ENCODE peak calls at places on chromosomes 2 and 18, in six cellular contexts. Q is esophagus squamous epithelium, B is sigmoid colon, I is testis, A is spleen, U is HCT116. T is an unnamed sample.
A peak's percentile ranks its signal among the peaks of the same experiment; 100 is the strongest.

GRCh38 chr2:145702305-145702704 is 1182.4 kb upstream of the ZEB2 start:
- DNase-seq in Q (no peak), B (no peak), I (no peak), A (no peak), U (no peak), T (no peak)

GRCh38 chr18:59814872-59815271 is 84.9 kb upstream of the PMAIP1 start:
- DNase-seq in Q (no peak), B (no peak), I (no peak), A (no peak), U (no peak), T (no peak)

GRCh38 chr2:218998414-218999002 is 5.3 kb upstream of the CRYBA2 start:
- DNase-seq in Q (no peak), B (no peak), I (no peak), A (no peak), U (no peak), T (no peak)

GRCh38 chr18:2655954-2656236 is 369 bp downstream of the SMCHD1 start:
- DNase-seq in Q (peak; percentile 19), B (peak; percentile 74), I (peak; percentile 52), A (no peak), U (peak; percentile 13), T (no peak)

GRCh38 chr18:60292186-60292585 is 80.4 kb downstream of the MC4R start:
- DNase-seq in Q (no peak), B (no peak), I (no peak), A (no peak), U (no peak), T (no peak)

GRCh38 chr18:76707534-76707933 is 114.8 kb upstream of the ZNF236 start:
- DNase-seq in Q (no peak), B (no peak), I (no peak), A (no peak), U (no peak), T (no peak)

GRCh38 chr2:197097578-197098366 is 171.3 kb upstream of the PGAP1 start:
- DNase-seq in Q (no peak), B (peak; percentile 86), I (peak; percentile 52), A (no peak), U (no peak), T (no peak)

GRCh38 chr2:134206573-134206972 is 47.3 kb upstream of the MGAT5 start:
- DNase-seq in Q (no peak), B (no peak), I (peak; percentile 46), A (no peak), U (no peak), T (no peak)

GRCh38 chr2:41207578-41207977 is 755.7 kb upstream of the SLC8A1 start:
- DNase-seq in Q (no peak), B (no peak), I (no peak), A (no peak), U (no peak), T (no peak)

GRCh38 chr2:46554381-46554780 is 75.0 kb downstream of the TMEM247 start:
- DNase-seq in Q (no peak), B (peak; percentile 80), I (no peak), A (no peak), U (no peak), T (no peak)
- TF ChIP-seq POLR2A in Q (no peak), B (no peak), I (no peak), A (no peak), U (no peak), T (no peak)

GRCh38 chr2:169366066-169366465 is 3.7 kb upstream of the LRP2 start:
- DNase-seq in Q (no peak), B (no peak), I (no peak), A (no peak), U (no peak), T (no peak)

GRCh38 chr2:169362346-169363026 is at the start of gene LRP2:
- DNase-seq in Q (no peak), B (no peak), I (peak; percentile 24), A (no peak), U (no peak), T (peak; percentile 15)

GRCh38 chr2:169363570-169364150 is 1.3 kb upstream of the LRP2 start:
- DNase-seq in Q (no peak), B (no peak), I (peak; percentile 34), A (peak; percentile 79), U (no peak), T (peak; percentile 37)

GRCh38 chr2:169363027-169363569 is 764 bp upstream of the LRP2 start:
- DNase-seq in Q (no peak), B (no peak), I (no peak), A (no peak), U (no peak), T (no peak)

GRCh38 chr2:169365093-169365483 is 2.8 kb upstream of the LRP2 start:
- DNase-seq in Q (no peak), B (no peak), I (no peak), A (no peak), U (no peak), T (peak; percentile 15)
- H3K4me3 ChIP-seq in Q (peak overlapping the region; percentile 45), B (peak overlapping the region; percentile 54), I (peak overlapping the region; percentile 55), A (peak overlapping the region; percentile 20), U (peak overlapping the region; percentile 71), T (peak overlapping the region; percentile 48)

GRCh38 chr18:61847164-61847791 is 45.5 kb downstream of the RNF152 start:
- DNase-seq in Q (no peak), B (no peak), I (no peak), A (no peak), U (no peak), T (no peak)
- TF ChIP-seq POLR2A in Q (no peak), B (no peak), I (no peak), A (no peak), U (no peak), T (no peak)

GRCh38 chr2:190535586-190535985 is 1.1 kb upstream of the NEMP2 start:
- DNase-seq in Q (no peak), B (no peak), I (no peak), A (no peak), U (no peak), T (peak; percentile 20)
- H3K4me3 ChIP-seq in Q (peak overlapping the region; percentile 56), B (peak overlapping the region; percentile 77), I (peak overlapping the region; percentile 82), A (no peak overlapping the region), U (peak overlapping the region; percentile 69), T (peak overlapping the region; percentile 87)

GRCh38 chr2:69978157-69978904 is 16.9 kb upstream of the ASPRV1 start:
- DNase-seq in Q (no peak), B (no peak), I (no peak), A (peak; percentile 82), U (no peak), T (peak; percentile 78)
- TF ChIP-seq POLR2A in Q (no peak), B (no peak), I (no peak), A (no peak), U (no peak), T (no peak)

GRCh38 chr2:190627881-190628412 is 20.9 kb upstream of the NAB1 start:
- DNase-seq in Q (no peak), B (no peak), I (peak; percentile 42), A (peak; percentile 78), U (no peak), T (peak; percentile 57)
- H3K4me3 ChIP-seq in Q (peak overlapping the region; percentile 50), B (peak overlapping the region; percentile 50), I (peak overlapping the region; percentile 62), A (peak overlapping the region; percentile 16), U (peak overlapping the region; percentile 50), T (peak overlapping the region; percentile 37)

GRCh38 chr2:8684885-8685696 is 3.2 kb downstream of the ID2 start:
- DNase-seq in Q (no peak), B (peak; percentile 83), I (peak; percentile 61), A (peak; percentile 90), U (peak; percentile 45), T (peak; percentile 50)

GRCh38 chr2:8680931-8681760 is 710 bp upstream of the ID2 start:
- DNase-seq in Q (no peak), B (peak; percentile 82), I (peak; percentile 81), A (peak; percentile 89), U (peak; percentile 48), T (peak; percentile 69)

GRCh38 chr2:8684421-8684884 is 2.6 kb downstream of the ID2 start:
- DNase-seq in Q (no peak), B (no peak), I (peak; percentile 40), A (no peak), U (peak; percentile 38), T (peak; percentile 54)

GRCh38 chr2:8681786-8682692 is at the start of gene ID2:
- DNase-seq in Q (peak; percentile 92), B (peak; percentile 100), I (peak; percentile 99), A (peak; percentile 98), U (peak; percentile 97), T (peak; percentile 99)

GRCh38 chr2:8682719-8683667 is 1.1 kb downstream of the ID2 start:
- DNase-seq in Q (no peak), B (peak; percentile 74), I (peak; percentile 56), A (peak; percentile 88), U (peak; percentile 8), T (peak; percentile 66)
- TF ChIP-seq POLR2A in Q (no peak), B (no peak), I (no peak), A (no peak), U (no peak), T (no peak)

GRCh38 chr2:168348076-168348475 is 100.7 kb upstream of the STK39 start:
- DNase-seq in Q (no peak), B (no peak), I (peak; percentile 76), A (no peak), U (peak; percentile 57), T (peak; percentile 50)
- H3K4me3 ChIP-seq in Q (no peak overlapping the region), B (no peak overlapping the region), I (no peak overlapping the region), A (no peak overlapping the region), U (no peak overlapping the region), T (no peak overlapping the region)

DNA sequence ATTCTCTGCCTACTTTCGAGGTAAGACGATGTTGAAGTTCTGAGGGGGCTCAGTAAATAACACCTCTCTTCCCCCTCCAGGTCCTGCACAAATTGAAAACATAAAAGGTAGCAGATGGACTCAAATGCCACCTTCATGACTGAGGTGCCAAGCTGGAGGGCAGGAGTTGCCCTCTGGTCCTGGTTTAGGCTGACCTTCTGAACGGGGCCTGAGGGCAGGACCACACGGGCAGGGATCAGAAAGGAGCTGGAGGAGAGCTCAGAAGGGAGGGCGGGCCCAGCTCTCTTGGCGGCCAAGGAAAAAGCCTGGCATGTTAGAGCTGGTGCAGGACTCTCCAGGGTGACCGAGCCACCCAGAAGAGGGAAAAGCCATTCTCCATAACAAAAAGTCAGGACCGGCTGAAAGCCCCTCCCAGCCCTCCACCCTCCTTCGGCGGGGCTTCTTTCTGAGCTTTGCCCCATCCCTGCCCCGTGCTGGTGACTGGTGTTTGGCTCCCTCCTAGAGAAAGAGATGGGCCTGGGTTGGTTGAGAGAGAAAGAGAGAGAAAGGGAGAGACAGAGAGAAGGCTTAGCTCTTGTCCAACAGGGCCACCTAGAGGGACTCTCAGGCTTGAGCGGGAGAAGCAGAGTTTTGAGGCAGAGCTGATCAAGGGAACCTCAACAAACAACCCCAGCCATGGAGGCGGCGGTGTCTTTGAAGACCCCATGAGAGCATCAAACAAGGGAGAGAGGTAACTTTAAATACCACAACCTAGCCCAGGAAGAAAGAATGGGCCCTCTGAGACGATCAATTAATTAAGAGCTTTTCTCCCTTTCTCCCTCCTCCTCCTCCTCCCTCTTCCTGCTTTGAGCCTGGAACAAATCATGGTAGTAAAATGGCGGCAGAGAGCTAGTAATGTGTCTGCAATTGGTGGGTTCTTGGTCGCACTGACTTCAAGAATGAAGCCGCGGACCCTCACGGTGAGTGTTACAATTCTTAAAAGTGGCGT is 50.8 kb downstream of the WIPF1 start:
- DNase-seq in Q (no peak), B (no peak), I (peak; percentile 48), A (no peak), U (peak; percentile 29), T (peak; percentile 62)
- TF ChIP-seq POLR2A in Q (no peak), B (no peak), I (no peak), A (no peak), U (no peak), T (no peak)